ENCODE peak calls at places on chromosomes 7 and 10, in seven cellular contexts. Z is Daoy; B is NCI-H226; D is stimulated activated CD8-positive, alpha-beta memory T cell treated with anti-CD3 and anti-CD28 coated beads, Interleukin-4, amount 100 ng/mL, for 4 hours; A is RWPE1; W is IMR-90; U is GM12878. J is an unnamed sample.

GRCh38 chr10:122181055-122181732 is 89.9 kb upstream of the BTBD16 start:
- DNase-seq in Z (peak; percentile 22), A (peak; percentile 26), U (no peak), W (peak; percentile 77), D (no peak), B (no peak), J (no peak)

GRCh38 chr7:87075671-87076404 is 16.4 kb upstream of the ELAPOR2 start:
- DNase-seq in U (no peak), A (no peak), D (no peak), B (no peak), Z (no peak), W (no peak), J (no peak)

GRCh38 chr7:155444746-155445145 is 13.2 kb upstream of the EN2 start:
- DNase-seq in B (no peak), D (no peak), W (no peak), A (no peak), Z (no peak), U (no peak), J (no peak)

GRCh38 chr7:81641873-81642272 is 128.0 kb downstream of the HGF start:
- DNase-seq in B (no peak), U (peak; percentile 19), Z (no peak), D (no peak), A (no peak), W (no peak), J (no peak)

GRCh38 chr7:106493041-106493731 is 167.8 kb downstream of the CCDC71L start:
- DNase-seq in Z (no peak), B (no peak), W (no peak), U (no peak), D (no peak), A (no peak), J (no peak)

GRCh38 chr10:124166431-124167125 is 73.2 kb upstream of the CHST15 start:
- DNase-seq in A (no peak), W (no peak), U (no peak), D (no peak), Z (no peak), B (no peak), J (no peak)

GRCh38 chr10:79223346-79224048 is 123.8 kb upstream of the PPIF start:
- DNase-seq in B (peak; percentile 84), W (peak; percentile 86), U (no peak), A (no peak), D (no peak), Z (peak; percentile 12), J (no peak)

GRCh38 chr7:142878315-142878714 is 7.2 kb downstream of the TRPV6 start:
- DNase-seq in D (no peak), A (no peak), B (no peak), Z (no peak), W (no peak), U (no peak), J (no peak)